ENCODE peak calls at places on chromosome 6, in ten cellular contexts. E is AG09309; W is stimulated activated CD4-positive, alpha-beta T cell treated with anti-CD3 and anti-CD28 coated beads, Interleukin-1b, Interleukin-23, amount 100 ng/mL, for 1 hour; Q is astrocyte of the spinal cord; L is astrocyte of the cerebellum; C is nephron progenitor cell; D is ACHN; O is retina; T is Ammon's horn; B is T-cell. H is an unnamed sample.

GRCh38 chr6:142359271-142359960 is 57.6 kb downstream of the ADGRG6 start:
- DNase-seq in E (no peak), D (no peak), Q (no peak), C (no peak), B (no peak), W (no peak), L (no peak), T (no peak), O (no peak), H (no peak)

GRCh38 chr6:136547336-136547735 is 2.9 kb downstream of the MAP7 start:
- DNase-seq in W (no peak), O (peak; percentile 38), D (peak; percentile 67), Q (peak; percentile 59), B (no peak), L (peak; percentile 34), E (peak; percentile 18), C (no peak), T (peak; percentile 78), H (peak; percentile 59)

GRCh38 chr6:143806282-143807102 is 36.6 kb upstream of the LTV1 start:
- DNase-seq in Q (peak; percentile 86), D (no peak), C (no peak), B (no peak), E (peak; percentile 53), T (no peak), O (no peak), W (peak; percentile 54), L (peak; percentile 18), H (no peak)

GRCh38 chr6:42451595-42452170 is at the start of gene TRERF1:
- DNase-seq in C (peak; percentile 69), Q (peak; percentile 83), T (peak; percentile 69), B (peak; percentile 35), L (no peak), W (peak; percentile 29), D (peak; percentile 73), O (peak; percentile 84), E (no peak), H (peak; percentile 92)

GRCh38 chr6:142545147-142545546 is 243.3 kb downstream of the ADGRG6 start:
- DNase-seq in B (no peak), E (no peak), L (no peak), D (no peak), C (no peak), W (no peak), O (no peak), T (no peak), Q (no peak), H (no peak)

GRCh38 chr6:135537782-135538301 is 40.3 kb upstream of the AHI1 start:
- DNase-seq in D (peak; percentile 24), T (no peak), B (no peak), L (peak; percentile 62), Q (peak; percentile 85), C (no peak), W (peak; percentile 4), O (no peak), E (peak; percentile 49), H (no peak)

GRCh38 chr6:41161380-41161779 is 1.5 kb downstream of the TREM2 start:
- DNase-seq in T (no peak), O (no peak), L (no peak), Q (no peak), C (no peak), D (no peak), W (no peak), B (no peak), E (no peak), H (no peak)

GRCh38 chr6:170347091-170347490 is 40.5 kb downstream of the FAM120B start:
- DNase-seq in O (no peak), E (no peak), T (peak; percentile 40), Q (no peak), D (peak; percentile 12), B (no peak), L (no peak), C (no peak), W (no peak), H (no peak)

GRCh38 chr6:166988674-166989201 is 10.5 kb upstream of the CEP43 start:
- DNase-seq in B (no peak), O (no peak), D (no peak), Q (no peak), E (no peak), T (no peak), L (no peak), W (no peak), C (no peak), H (peak; percentile 56)

GRCh38 chr6:8743146-8743745 is 307.9 kb upstream of the SLC35B3 start:
- DNase-seq in W (no peak), O (no peak), E (no peak), B (no peak), C (no peak), T (no peak), Q (no peak), L (no peak), D (peak; percentile 27), H (peak; percentile 48)

GRCh38 chr6:131250121-131250520 is 114.9 kb downstream of the AKAP7 start:
- DNase-seq in T (peak; percentile 92), Q (peak; percentile 65), E (peak; percentile 13), L (peak; percentile 12), B (peak; percentile 5), O (peak; percentile 73), D (peak; percentile 63), C (peak; percentile 47), W (no peak), H (peak; percentile 89)

GRCh38 chr6:16511723-16512584 is 249.3 kb downstream of the ATXN1 start:
- DNase-seq in T (no peak), O (no peak), W (no peak), Q (no peak), L (no peak), E (no peak), B (peak; percentile 48), C (no peak), D (no peak), H (no peak)

GRCh38 chr6:161021543-161021942 is 30.0 kb downstream of the MAP3K4 start:
- DNase-seq in B (no peak), Q (no peak), C (no peak), O (no peak), E (no peak), D (no peak), T (no peak), L (no peak), W (no peak), H (no peak)

GRCh38 chr6:11770546-11771466 is 7.8 kb downstream of the ADTRP start:
- DNase-seq in L (peak; percentile 78), W (no peak), E (peak; percentile 99), B (no peak), Q (peak; percentile 97), D (peak; percentile 96), O (peak; percentile 25), T (peak; percentile 65), C (peak; percentile 9), H (no peak)

GRCh38 chr6:13296536-13296997 is 31.8 kb downstream of the TBC1D7 start:
- DNase-seq in D (no peak), B (no peak), L (no peak), Q (no peak), W (no peak), E (no peak), T (no peak), C (no peak), O (no peak), H (no peak)

GRCh38 chr6:168778201-168778600 is 337.2 kb downstream of the SMOC2 start:
- DNase-seq in O (no peak), W (no peak), E (no peak), Q (no peak), D (no peak), C (no peak), L (no peak), T (peak; percentile 20), B (no peak), H (no peak)

GRCh38 chr6:25369450-25370086 is 90.4 kb downstream of the CARMIL1 start:
- DNase-seq in B (no peak), W (no peak), O (no peak), C (no peak), D (no peak), E (no peak), L (peak; percentile 4), Q (no peak), T (peak; percentile 48), H (no peak)

GRCh38 chr6:43101497-43101896 is 25.4 kb downstream of the PTK7 start:
- DNase-seq in C (no peak), O (no peak), W (no peak), E (no peak), D (no peak), T (no peak), L (no peak), Q (no peak), B (no peak), H (no peak)

GRCh38 chr6:46325561-46326525 is 155.1 kb upstream of the ENPP5 start:
- DNase-seq in E (peak; percentile 38), L (peak; percentile 49), W (no peak), T (peak; percentile 88), C (peak; percentile 17), O (peak; percentile 80), D (peak; percentile 2), B (no peak), Q (peak; percentile 68), H (peak; percentile 56)

GRCh38 chr6:112827793-112828192 is 480.7 kb downstream of the RFPL4B start:
- DNase-seq in Q (no peak), W (no peak), T (peak; percentile 68), C (no peak), E (no peak), D (no peak), L (no peak), B (no peak), O (no peak), H (peak; percentile 82)

GRCh38 chr6:112939543-112939942 is 592.4 kb downstream of the RFPL4B start:
- DNase-seq in T (peak; percentile 3), B (no peak), L (no peak), Q (no peak), O (no peak), W (no peak), C (no peak), D (no peak), E (no peak), H (peak; percentile 55)

GRCh38 chr6:8855411-8855810 is 420.1 kb upstream of the SLC35B3 start:
- DNase-seq in T (no peak), B (no peak), Q (no peak), C (no peak), O (no peak), E (no peak), D (no peak), W (no peak), L (no peak), H (no peak)

GRCh38 chr6:133769463-133769862 is 119.5 kb upstream of the TCF21 start:
- DNase-seq in O (no peak), L (no peak), D (no peak), B (no peak), E (no peak), T (no peak), Q (no peak), C (no peak), W (no peak), H (no peak)

GRCh38 chr6:152637422-152638047 is 373 bp upstream of the SYNE1 start:
- DNase-seq in Q (peak; percentile 13), C (no peak), T (no peak), E (no peak), B (no peak), W (no peak), O (no peak), L (no peak), D (no peak), H (no peak)